ENCODE peak calls at places on chromosomes 5 and 9, in six cellular contexts. One of them, this sample, is unnamed. For H3K9me3, the result is how much of the 10 kb centered on the place peaks cover.

GRCh38 chr9:107286057-107286456 is 3.0 kb downstream of the RAD23B start:
- DNase-seq in left ventricle myocardium inferior: no peak
- DNase-seq in pancreas: no peak
- DNase-seq in heart left ventricle: no peak
- DNase-seq in effector memory CD4-positive, alpha-beta T cell: no peak
- DNase-seq in AG04450: no peak
- DNase-seq in this sample: no peak

GRCh38 chr5:172003750-172004149 is 2.7 kb downstream of the FBXW11 start:
- DNase-seq in left ventricle myocardium inferior: no peak
- DNase-seq in pancreas: no peak
- DNase-seq in heart left ventricle: no peak
- DNase-seq in effector memory CD4-positive, alpha-beta T cell: no peak
- DNase-seq in AG04450: no peak
- DNase-seq in this sample: no peak

GRCh38 chr5:123538670-123539459 is 26.9 kb downstream of the CSNK1G3 start:
- DNase-seq in left ventricle myocardium inferior: no peak
- DNase-seq in pancreas: no peak
- DNase-seq in heart left ventricle: no peak
- DNase-seq in effector memory CD4-positive, alpha-beta T cell: no peak
- DNase-seq in AG04450: no peak
- DNase-seq in this sample: no peak

GRCh38 chr9:81410201-81410600 is 279.1 kb downstream of the TLE1 start:
- DNase-seq in left ventricle myocardium inferior: no peak
- DNase-seq in pancreas: no peak
- DNase-seq in heart left ventricle: no peak
- DNase-seq in effector memory CD4-positive, alpha-beta T cell: no peak
- DNase-seq in AG04450: peak
- DNase-seq in this sample: no peak

GRCh38 chr5:146788918-146789317 is 89.6 kb downstream of the PPP2R2B start:
- DNase-seq in left ventricle myocardium inferior: no peak
- DNase-seq in pancreas: no peak
- DNase-seq in heart left ventricle: no peak
- DNase-seq in effector memory CD4-positive, alpha-beta T cell: no peak
- DNase-seq in AG04450: no peak
- DNase-seq in this sample: no peak

GRCh38 chr9:137139468-137140150 is 655 bp downstream of the GRIN1 start:
- DNase-seq in left ventricle myocardium inferior: no peak
- DNase-seq in pancreas: peak
- DNase-seq in heart left ventricle: no peak
- DNase-seq in effector memory CD4-positive, alpha-beta T cell: no peak
- DNase-seq in AG04450: no peak
- DNase-seq in this sample: no peak

GRCh38 chr5:154302181-154302580 is 111.6 kb downstream of the GALNT10 start:
- DNase-seq in left ventricle myocardium inferior: peak
- DNase-seq in pancreas: peak
- DNase-seq in heart left ventricle: peak
- DNase-seq in effector memory CD4-positive, alpha-beta T cell: no peak
- DNase-seq in AG04450: no peak
- DNase-seq in this sample: no peak

GRCh38 chr9:102844754-102845153 is 150.4 kb upstream of the CYLC2 start:
- DNase-seq in left ventricle myocardium inferior: no peak
- DNase-seq in pancreas: no peak
- DNase-seq in heart left ventricle: no peak
- DNase-seq in effector memory CD4-positive, alpha-beta T cell: no peak
- DNase-seq in AG04450: no peak
- DNase-seq in this sample: no peak

GRCh38 chr5:149471406-149472183 is 79.6 kb downstream of the CSNK1A1 start:
- DNase-seq in left ventricle myocardium inferior: peak
- DNase-seq in pancreas: no peak
- DNase-seq in heart left ventricle: no peak
- DNase-seq in effector memory CD4-positive, alpha-beta T cell: no peak
- DNase-seq in AG04450: no peak
- DNase-seq in this sample: no peak

GRCh38 chr5:137248476-137248970 is 250.6 kb downstream of the SPOCK1 start:
- DNase-seq in left ventricle myocardium inferior: no peak
- DNase-seq in pancreas: no peak
- DNase-seq in heart left ventricle: no peak
- DNase-seq in effector memory CD4-positive, alpha-beta T cell: no peak
- DNase-seq in AG04450: no peak
- DNase-seq in this sample: no peak

GRCh38 chr9:8301296-8301695 is 501.7 kb upstream of the DMAC1 start:
- DNase-seq in left ventricle myocardium inferior: no peak
- DNase-seq in pancreas: no peak
- DNase-seq in heart left ventricle: no peak
- DNase-seq in effector memory CD4-positive, alpha-beta T cell: no peak
- DNase-seq in AG04450: no peak
- DNase-seq in this sample: no peak
- H3K9me3 ChIP-seq in left ventricle myocardium inferior: under half
- H3K9me3 ChIP-seq in pancreas: under half
- H3K9me3 ChIP-seq in heart left ventricle: under half
- H3K9me3 ChIP-seq in effector memory CD4-positive, alpha-beta T cell: under half
- H3K9me3 ChIP-seq in AG04450: under half
- H3K9me3 ChIP-seq in this sample: under half

DNA sequence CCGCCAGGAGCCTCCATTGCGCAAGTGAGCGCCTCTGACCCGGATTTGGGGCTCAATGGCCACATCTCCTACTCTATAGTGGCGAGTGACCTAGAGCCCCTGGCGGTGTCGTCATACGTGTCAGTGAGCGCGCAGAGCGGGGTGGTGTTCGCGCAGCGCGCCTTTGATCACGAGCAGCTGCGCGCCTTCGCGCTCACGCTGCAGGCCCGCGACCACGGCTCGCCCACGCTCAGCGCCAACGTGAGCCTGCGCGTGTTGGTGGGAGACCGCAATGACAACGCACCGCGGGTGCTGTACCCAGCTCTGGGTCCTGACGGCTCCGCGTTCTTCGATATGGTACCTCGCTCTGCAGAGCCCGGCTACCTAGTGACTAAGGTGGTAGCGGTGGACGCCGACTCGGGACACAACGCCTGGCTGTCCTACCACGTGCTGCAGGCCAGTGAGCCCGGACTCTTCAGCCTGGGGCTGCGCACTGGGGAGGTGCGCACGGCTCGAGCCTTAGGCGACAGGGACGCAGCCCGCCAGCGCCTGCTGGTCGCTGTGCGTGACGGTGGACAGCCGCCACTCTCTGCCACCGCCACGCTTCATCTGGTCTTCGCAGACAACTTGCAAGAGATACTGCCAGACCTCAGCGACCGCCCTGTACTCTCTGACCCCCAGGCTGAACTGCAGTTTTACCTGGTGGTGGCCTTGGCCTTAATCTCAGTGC is 1.9 kb downstream of the PCDHGB6 start:
- DNase-seq in left ventricle myocardium inferior: no peak
- DNase-seq in pancreas: peak
- DNase-seq in heart left ventricle: no peak
- DNase-seq in effector memory CD4-positive, alpha-beta T cell: no peak
- DNase-seq in AG04450: no peak
- DNase-seq in this sample: no peak
- H3K9me3 ChIP-seq in left ventricle myocardium inferior: half or more
- H3K9me3 ChIP-seq in pancreas: under half
- H3K9me3 ChIP-seq in heart left ventricle: under half
- H3K9me3 ChIP-seq in effector memory CD4-positive, alpha-beta T cell: under half
- H3K9me3 ChIP-seq in AG04450: half or more
- H3K9me3 ChIP-seq in this sample: under half

GRCh38 chr5:38707352-38708324 is 138.2 kb upstream of the OSMR start:
- DNase-seq in left ventricle myocardium inferior: no peak
- DNase-seq in pancreas: no peak
- DNase-seq in heart left ventricle: no peak
- DNase-seq in effector memory CD4-positive, alpha-beta T cell: no peak
- DNase-seq in AG04450: no peak
- DNase-seq in this sample: no peak

GRCh38 chr5:38712416-38712815 is 133.4 kb upstream of the OSMR start:
- DNase-seq in left ventricle myocardium inferior: no peak
- DNase-seq in pancreas: no peak
- DNase-seq in heart left ventricle: no peak
- DNase-seq in effector memory CD4-positive, alpha-beta T cell: no peak
- DNase-seq in AG04450: no peak
- DNase-seq in this sample: no peak

GRCh38 chr5:38706376-38706775 is 139.4 kb upstream of the OSMR start:
- DNase-seq in left ventricle myocardium inferior: no peak
- DNase-seq in pancreas: no peak
- DNase-seq in heart left ventricle: no peak
- DNase-seq in effector memory CD4-positive, alpha-beta T cell: no peak
- DNase-seq in AG04450: no peak
- DNase-seq in this sample: no peak

GRCh38 chr5:38710616-38711015 is 135.2 kb upstream of the OSMR start:
- DNase-seq in left ventricle myocardium inferior: no peak
- DNase-seq in pancreas: no peak
- DNase-seq in heart left ventricle: no peak
- DNase-seq in effector memory CD4-positive, alpha-beta T cell: no peak
- DNase-seq in AG04450: no peak
- DNase-seq in this sample: no peak

DNA sequence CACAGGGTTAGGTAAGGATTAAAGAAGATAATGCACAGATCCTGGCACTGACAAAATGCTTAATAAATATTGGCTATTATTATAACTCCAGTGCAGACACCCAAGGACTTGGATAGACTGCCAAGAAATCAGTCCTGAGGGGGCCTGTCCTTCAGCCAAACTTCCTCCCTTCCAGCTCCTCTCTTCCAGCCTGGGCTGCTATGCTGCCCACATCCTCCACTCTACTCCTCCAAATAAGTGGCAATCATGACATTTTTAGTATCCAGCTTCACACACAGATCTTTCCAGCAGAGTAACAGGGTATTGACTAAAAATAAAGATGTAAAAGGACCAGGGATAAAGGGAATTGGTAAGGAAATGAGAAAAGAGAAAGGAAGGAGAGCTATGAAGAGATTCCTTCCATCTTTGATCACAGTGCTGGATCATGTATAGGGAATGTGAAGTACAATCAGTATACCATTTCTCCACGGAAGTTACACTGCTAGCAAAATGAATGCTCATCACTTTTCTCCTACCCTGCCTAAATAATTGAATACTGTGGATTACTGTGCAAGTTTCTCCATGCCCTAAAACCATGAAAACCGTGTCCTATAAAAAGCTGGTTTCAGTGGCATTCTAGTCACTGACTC is 136.0 kb upstream of the OSMR start:
- DNase-seq in left ventricle myocardium inferior: no peak
- DNase-seq in pancreas: no peak
- DNase-seq in heart left ventricle: no peak
- DNase-seq in effector memory CD4-positive, alpha-beta T cell: no peak
- DNase-seq in AG04450: no peak
- DNase-seq in this sample: no peak
- H3K9me3 ChIP-seq in left ventricle myocardium inferior: under half
- H3K9me3 ChIP-seq in pancreas: under half
- H3K9me3 ChIP-seq in heart left ventricle: under half
- H3K9me3 ChIP-seq in effector memory CD4-positive, alpha-beta T cell: under half
- H3K9me3 ChIP-seq in AG04450: under half
- H3K9me3 ChIP-seq in this sample: under half

DNA sequence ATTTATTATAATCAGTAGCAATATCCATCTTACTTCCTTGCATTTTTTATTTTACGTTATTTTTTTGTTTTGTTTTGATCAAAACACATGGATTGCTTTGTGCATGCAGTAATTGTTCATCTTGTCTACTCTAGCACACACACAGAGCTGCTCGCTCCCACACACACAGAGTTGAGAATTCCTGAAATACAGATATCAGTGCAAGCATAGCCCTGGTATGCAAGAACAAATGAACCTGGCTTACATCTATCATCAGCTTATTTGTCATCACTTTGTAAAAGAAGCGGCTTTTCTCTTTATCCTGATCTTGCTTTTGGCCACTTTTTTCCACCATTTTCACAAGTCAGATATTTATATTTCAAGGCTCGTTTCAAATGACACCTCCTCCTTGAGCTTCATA is 1435.7 kb downstream of the MAT2B start:
- DNase-seq in left ventricle myocardium inferior: no peak
- DNase-seq in pancreas: no peak
- DNase-seq in heart left ventricle: no peak
- DNase-seq in effector memory CD4-positive, alpha-beta T cell: no peak
- DNase-seq in AG04450: no peak
- DNase-seq in this sample: no peak
- H3K9me3 ChIP-seq in left ventricle myocardium inferior: under half
- H3K9me3 ChIP-seq in pancreas: under half
- H3K9me3 ChIP-seq in heart left ventricle: under half
- H3K9me3 ChIP-seq in effector memory CD4-positive, alpha-beta T cell: under half
- H3K9me3 ChIP-seq in AG04450: under half
- H3K9me3 ChIP-seq in this sample: under half